ENCODE peak calls at places on chromosome 12, in four cellular contexts. I is neural progenitor cell, D is T-cell, G is kidney tubule cell. O is an unnamed sample.

GRCh38 chr12:1913377-1914115 is 4.9 kb downstream of the CACNA2D4 start:
- DNase-seq in I (no peak), D (no peak), G (no peak), O (no peak)

GRCh38 chr12:89181271-89181920 is 170.9 kb downstream of the DUSP6 start:
- DNase-seq in I (no peak), D (no peak), G (peak; percentile 59), O (no peak)

GRCh38 chr12:113208041-113208934 is 13.0 kb upstream of the TPCN1 start:
- DNase-seq in I (no peak), D (peak; percentile 42), G (no peak), O (peak; percentile 72)

GRCh38 chr12:57766464-57767311 is at the start of gene CYP27B1:
- DNase-seq in I (peak; percentile 79), D (no peak), G (peak; percentile 31), O (no peak)

GRCh38 chr12:25960176-25960575 is 1.7 kb downstream of the RASSF8 start:
- DNase-seq in I (peak; percentile 44), D (no peak), G (peak; percentile 65), O (no peak)

GRCh38 chr12:116266631-116267349 is 10.7 kb downstream of the MED13L start:
- DNase-seq in I (no peak), D (no peak), G (no peak), O (no peak)

GRCh38 chr12:132726386-132726785 is 15.7 kb downstream of the PGAM5 start:
- DNase-seq in I (no peak), D (no peak), G (no peak), O (no peak)

GRCh38 chr12:32302218-32302826 is 97.0 kb upstream of the FGD4 start:
- DNase-seq in I (peak; percentile 46), D (peak; percentile 3), G (peak; percentile 20), O (no peak)

GRCh38 chr12:17577405-17577804 is 512.6 kb downstream of the RERGL start:
- DNase-seq in I (no peak), D (no peak), G (no peak), O (no peak)

GRCh38 chr12:124487834-124488165 is 79.6 kb downstream of the NCOR2 start:
- DNase-seq in I (no peak), D (no peak), G (no peak), O (no peak)

GRCh38 chr12:1103051-1103450 is 112.0 kb downstream of the ERC1 start:
- DNase-seq in I (peak; percentile 65), D (no peak), G (no peak), O (no peak)

GRCh38 chr12:15691372-15691771 is 97.8 kb downstream of the EPS8 start:
- DNase-seq in I (no peak), D (no peak), G (no peak), O (no peak)

GRCh38 chr12:20801035-20801434 is 9.5 kb upstream of the SLCO1B3 start:
- DNase-seq in I (no peak), D (no peak), G (no peak), O (no peak)

GRCh38 chr12:115185529-115185928 is 501.6 kb upstream of the TBX3 start:
- DNase-seq in I (no peak), D (no peak), G (no peak), O (no peak)

GRCh38 chr12:47767197-47767724 is 5.8 kb upstream of the SLC48A1 start:
- DNase-seq in I (peak; percentile 48), D (peak; percentile 71), G (peak; percentile 70), O (peak; percentile 53)

GRCh38 chr12:60148831-60149230 is 553.0 kb downstream of the SLC16A7 start:
- DNase-seq in I (no peak), D (no peak), G (peak; percentile 78), O (no peak)

GRCh38 chr12:7171854-7172253 is 17.6 kb upstream of the PEX5 start:
- DNase-seq in I (peak; percentile 9), D (no peak), G (no peak), O (no peak)

GRCh38 chr12:96234591-96235496 is 40.7 kb downstream of the ELK3 start:
- DNase-seq in I (no peak), D (no peak), G (no peak), O (no peak)

GRCh38 chr12:108040968-108041367 is 88.1 kb upstream of the WSCD2 start:
- DNase-seq in I (no peak), D (no peak), G (no peak), O (no peak)

GRCh38 chr12:104175726-104176247 is 37.8 kb upstream of the NFYB start:
- DNase-seq in I (no peak), D (no peak), G (no peak), O (no peak)

GRCh38 chr12:127162307-127162706 is 1104.7 kb upstream of the TMEM132C start:
- DNase-seq in I (peak; percentile 55), D (no peak), G (no peak), O (no peak)

GRCh38 chr12:96809522-96809921 is 97.5 kb upstream of the NEDD1 start:
- DNase-seq in I (no peak), D (no peak), G (no peak), O (no peak)

GRCh38 chr12:8483081-8483479 is 27.3 kb downstream of the CLEC6A start:
- DNase-seq in I (no peak), D (no peak), G (no peak), O (no peak)

GRCh38 chr12:89703768-89704167 is 4.9 kb downstream of the ATP2B1 start:
- DNase-seq in I (no peak), D (no peak), G (peak; percentile 39), O (no peak)

GRCh38 chr12:21301-22189 is 45.0 kb upstream of the IQSEC3 start:
- DNase-seq in I (no peak), D (no peak), G (peak; percentile 1), O (no peak)

GRCh38 chr12:25957898-25958253 is 606 bp upstream of the RASSF8 start:
- DNase-seq in I (no peak), D (no peak), G (peak; percentile 86), O (no peak)

GRCh38 chr12:77220586-77220985 is 155.2 kb upstream of the E2F7 start:
- DNase-seq in I (no peak), D (no peak), G (no peak), O (no peak)

GRCh38 chr12:62291888-62292760 is 31.9 kb downstream of the USP15 start:
- DNase-seq in I (no peak), D (no peak), G (peak; percentile 71), O (no peak)

GRCh38 chr12:78959556-78959955 is 95.0 kb downstream of the SYT1 start:
- DNase-seq in I (no peak), D (no peak), G (no peak), O (no peak)

GRCh38 chr12:25692115-25693035 is 139.3 kb upstream of the LMNTD1 start:
- DNase-seq in I (no peak), D (no peak), G (peak; percentile 11), O (no peak)

GRCh38 chr12:77167801-77168200 is 102.4 kb upstream of the E2F7 start:
- DNase-seq in I (no peak), D (no peak), G (no peak), O (no peak)

GRCh38 chr12:5889381-5890047 is 55.5 kb downstream of the ANO2 start:
- DNase-seq in I (no peak), D (peak; percentile 4), G (peak; percentile 4), O (no peak)

GRCh38 chr12:89451876-89452275 is 72.7 kb downstream of the GALNT4 start:
- DNase-seq in I (peak; percentile 74), D (no peak), G (peak; percentile 67), O (no peak)

GRCh38 chr12:130961921-130962326 is 8.2 kb downstream of the ADGRD1 start:
- DNase-seq in I (no peak), D (no peak), G (no peak), O (no peak)

GRCh38 chr12:101670007-101670671 is 27.3 kb upstream of the CHPT1 start:
- DNase-seq in I (peak; percentile 50), D (peak; percentile 11), G (peak; percentile 12), O (no peak)

GRCh38 chr12:107369679-107370078 is 276.3 kb upstream of the CRY1 start:
- DNase-seq in I (no peak), D (no peak), G (no peak), O (peak; percentile 62)

GRCh38 chr12:40241741-40242140 is 16.9 kb downstream of the LRRK2 start:
- DNase-seq in I (no peak), D (no peak), G (no peak), O (no peak)

GRCh38 chr12:124371366-124371765 is 76.5 kb downstream of the RFLNA start:
- DNase-seq in I (no peak), D (no peak), G (no peak), O (no peak)